ENCODE peak calls at places on chromosome 12, in five cellular contexts. Q is AG09309; T is foreskin fibroblast; P is ovary; E is CD8-positive, alpha-beta memory T cell. G is an unnamed sample.

GRCh38 chr12:89552376-89552775 is 26.5 kb upstream of the POC1B start:
- DNase-seq in T (no peak), Q (no peak), E (no peak), P (no peak), G (no peak)

GRCh38 chr12:2092890-2093289 is 40.1 kb downstream of the CACNA1C start:
- DNase-seq in Q (peak), T (no peak), P (no peak), E (no peak), G (no peak)

GRCh38 chr12:55996715-55997534 is at the start of gene SUOX:
- DNase-seq in E (no peak), P (peak), Q (peak), T (peak), G (peak)

GRCh38 chr12:88273450-88273849 is 131.3 kb downstream of the TMTC3 start:
- DNase-seq in E (no peak), T (no peak), Q (no peak), P (no peak), G (no peak)

GRCh38 chr12:109752117-109753053 is 38.8 kb downstream of the FAM222A start:
- DNase-seq in P (no peak), E (no peak), T (no peak), Q (no peak), G (no peak)

GRCh38 chr12:107641154-107641553 is 44.4 kb upstream of the PWP1 start:
- DNase-seq in Q (no peak), T (no peak), E (no peak), P (no peak), G (no peak)

GRCh38 chr12:32292175-32292574 is 107.2 kb upstream of the FGD4 start:
- DNase-seq in Q (no peak), T (no peak), P (no peak), E (no peak), G (no peak)

GRCh38 chr12:45234134-45234865 is 18.4 kb downstream of the ANO6 start:
- DNase-seq in T (peak), Q (peak), E (no peak), P (peak), G (peak)

GRCh38 chr12:26768611-26769603 is 64.1 kb downstream of the ITPR2 start:
- DNase-seq in Q (no peak), T (no peak), E (no peak), P (no peak), G (no peak)

GRCh38 chr12:131882804-131883520 is 11.5 kb upstream of the ULK1 start:
- DNase-seq in Q (no peak), T (no peak), E (no peak), P (no peak), G (no peak)

GRCh38 chr12:85866929-85867776 is 6.9 kb upstream of the NTS start:
- DNase-seq in P (no peak), T (peak), Q (peak), E (no peak), G (peak)

GRCh38 chr12:56634242-56634836 is 4.2 kb upstream of the BAZ2A start:
- DNase-seq in Q (no peak), T (no peak), E (no peak), P (peak), G (no peak)

GRCh38 chr12:19847294-19848059 is 408.2 kb downstream of the AEBP2 start:
- DNase-seq in E (no peak), T (no peak), Q (no peak), P (peak), G (peak)

GRCh38 chr12:24997970-24998582 is 49.2 kb upstream of the BCAT1 start:
- DNase-seq in E (no peak), P (no peak), T (peak), Q (peak), G (peak)

GRCh38 chr12:24997496-24997895 is 48.6 kb upstream of the BCAT1 start:
- DNase-seq in P (no peak), T (no peak), Q (no peak), E (no peak), G (peak)

GRCh38 chr12:24993756-24994155 is 44.9 kb upstream of the BCAT1 start:
- DNase-seq in T (no peak), P (no peak), Q (no peak), E (no peak), G (no peak)

GRCh38 chr12:24996820-24997219 is 47.9 kb upstream of the BCAT1 start:
- DNase-seq in T (no peak), Q (no peak), P (no peak), E (no peak), G (no peak)

GRCh38 chr12:24996102-24996797 is 47.3 kb upstream of the BCAT1 start:
- DNase-seq in E (no peak), Q (no peak), T (no peak), P (no peak), G (no peak)
- H3K4me3 ChIP-seq in E (no peak), Q (no peak), T (no peak), P (no peak), G (no peak)

GRCh38 chr12:72511906-72512305 is 239.7 kb downstream of the TRHDE start:
- DNase-seq in P (no peak), E (no peak), T (peak), Q (peak), G (peak)
- H3K4me3 ChIP-seq in P (no peak), E (no peak), T (peak), Q (no peak), G (no peak)

GRCh38 chr12:92381856-92382255 is 236.2 kb upstream of the BTG1 start:
- DNase-seq in E (no peak), T (no peak), Q (no peak), P (no peak), G (no peak)
- H3K4me3 ChIP-seq in E (no peak), T (no peak), Q (no peak), P (no peak), G (no peak)

DNA sequence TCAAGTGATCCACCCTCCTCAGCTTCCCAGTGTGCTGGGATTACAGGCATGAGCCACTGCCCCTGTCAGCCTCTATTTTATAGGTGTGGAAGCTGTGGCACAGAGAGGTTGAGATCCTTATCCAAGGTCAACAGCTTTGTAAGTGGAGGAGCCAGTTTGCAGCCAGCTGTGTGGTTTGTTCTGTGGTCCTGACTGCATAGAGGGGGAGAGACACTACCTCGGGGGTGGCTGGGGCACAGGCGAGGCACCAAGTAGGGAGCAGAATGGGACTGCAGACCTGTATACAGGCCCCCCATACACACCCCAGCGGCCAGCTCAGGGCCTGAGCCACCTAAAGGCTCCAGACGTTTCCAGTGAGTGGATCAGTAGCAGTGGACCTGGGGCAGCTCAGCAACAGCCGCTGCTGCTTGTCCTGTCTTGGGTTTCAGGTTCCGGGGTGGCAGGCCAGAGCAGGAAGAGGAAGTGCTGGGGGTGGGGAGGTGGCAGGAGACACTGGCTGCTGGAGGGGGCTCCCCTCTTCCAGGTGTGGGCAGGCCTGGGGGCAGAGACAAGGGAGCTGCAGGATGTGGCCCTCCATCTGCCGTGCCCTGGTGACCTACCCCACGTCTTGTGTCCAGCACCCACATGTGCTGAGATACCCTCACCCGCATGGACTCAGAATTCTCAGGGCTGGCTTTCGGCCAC is 11.0 kb downstream of the ORAI1 start:
- DNase-seq in T (no peak), Q (no peak), E (peak), P (no peak), G (no peak)
- H3K4me3 ChIP-seq in T (no peak), Q (no peak), E (peak), P (no peak), G (no peak)

G was measured in fibroblast of the aortic adventitia.